ENCODE peak calls at places on chromosome 20, in eight cellular contexts. W, P, C, B, Z, R, J and U are unnamed samples.

GRCh38 chr20:1440024-1440423 is 26.6 kb downstream of the NSFL1C start:
- DNase-seq in B (no peak), W (peak; percentile 16), R (no peak), Z (peak; percentile 60), P (peak; percentile 51), J (no peak), C (peak; percentile 85), U (no peak)

GRCh38 chr20:2865630-2866029 is 7.7 kb upstream of the PTPRA start:
- DNase-seq in R (no peak), Z (no peak), C (peak; percentile 68), W (no peak), B (no peak), J (no peak), P (no peak), U (no peak)

GRCh38 chr20:36465109-36466080 is 75.9 kb upstream of the MYL9 start:
- DNase-seq in R (peak; percentile 68), W (peak; percentile 55), Z (peak; percentile 53), P (peak; percentile 97), J (peak; percentile 89), B (peak; percentile 86), C (peak; percentile 59), U (peak; percentile 96)

GRCh38 chr20:60242836-60243520 is 284.8 kb downstream of the CDH26 start:
- DNase-seq in Z (no peak), J (peak; percentile 53), R (no peak), B (peak; percentile 66), P (peak; percentile 62), W (no peak), C (no peak), U (no peak)

GRCh38 chr20:24131684-24132083 is 143.1 kb upstream of the GGTLC1 start:
- DNase-seq in C (no peak), J (no peak), R (no peak), P (no peak), W (no peak), Z (no peak), B (no peak), U (no peak)

GRCh38 chr20:8557711-8558110 is 425.6 kb downstream of the PLCB1 start:
- DNase-seq in C (no peak), P (peak; percentile 50), B (peak; percentile 13), Z (no peak), R (no peak), J (peak; percentile 68), W (peak; percentile 51), U (no peak)

GRCh38 chr20:23920936-23921335 is 41.4 kb upstream of the CST5 start:
- DNase-seq in B (no peak), P (peak; percentile 52), J (no peak), C (no peak), Z (no peak), R (no peak), W (no peak), U (peak; percentile 52)

GRCh38 chr20:39480644-39481043 is 518.5 kb downstream of the DHX35 start:
- DNase-seq in P (no peak), C (no peak), Z (no peak), R (no peak), B (no peak), W (no peak), J (no peak), U (no peak)

GRCh38 chr20:8306916-8307315 is 174.8 kb downstream of the PLCB1 start:
- DNase-seq in R (no peak), J (no peak), W (no peak), C (no peak), P (no peak), B (no peak), Z (peak; percentile 52), U (no peak)

GRCh38 chr20:51966296-51966971 is 164.1 kb upstream of the SALL4 start:
- DNase-seq in B (peak; percentile 76), Z (peak; percentile 83), C (peak; percentile 95), W (peak; percentile 84), J (peak; percentile 55), R (no peak), P (peak; percentile 79), U (peak; percentile 55)

GRCh38 chr20:8946036-8946926 is 122.6 kb upstream of the PLCB4 start:
- DNase-seq in J (no peak), R (no peak), Z (peak; percentile 53), W (no peak), C (no peak), B (no peak), P (no peak), U (peak; percentile 15)

GRCh38 chr20:19947611-19948264 is 69.4 kb upstream of the NAA20 start:
- DNase-seq in B (peak; percentile 75), P (peak; percentile 35), Z (no peak), W (peak; percentile 76), J (peak; percentile 83), R (no peak), C (peak; percentile 50), U (no peak)

GRCh38 chr20:31845300-31845863 is at the start of gene FOXS1:
- DNase-seq in Z (peak; percentile 79), W (peak; percentile 18), J (no peak), P (no peak), C (peak; percentile 60), B (peak; percentile 51), R (peak; percentile 95), U (no peak)
- H3K4me3 ChIP-seq in Z (no peak within 1 kb of the TSS), W (no peak within 1 kb of the TSS), J (no peak within 1 kb of the TSS), P (no peak within 1 kb of the TSS), C (no peak within 1 kb of the TSS), B (peak within 1 kb of the TSS; percentile 46), R (peak within 1 kb of the TSS; percentile 62), U (no peak within 1 kb of the TSS)

GRCh38 chr20:48926267-48926666 is 4.8 kb downstream of the ARFGEF2 start:
- DNase-seq in W (no peak), R (no peak), Z (no peak), B (no peak), C (no peak), P (no peak), J (no peak), U (no peak)
- H3K27me3 ChIP-seq in W (no peaks in the 10 kb centered on the region), R (no peaks in the 10 kb centered on the region), Z (no peaks in the 10 kb centered on the region), B (no peaks in the 10 kb centered on the region), C (no peaks in the 10 kb centered on the region), P (no peaks in the 10 kb centered on the region), J (no peaks in the 10 kb centered on the region), U (no peaks in the 10 kb centered on the region)

DNA sequence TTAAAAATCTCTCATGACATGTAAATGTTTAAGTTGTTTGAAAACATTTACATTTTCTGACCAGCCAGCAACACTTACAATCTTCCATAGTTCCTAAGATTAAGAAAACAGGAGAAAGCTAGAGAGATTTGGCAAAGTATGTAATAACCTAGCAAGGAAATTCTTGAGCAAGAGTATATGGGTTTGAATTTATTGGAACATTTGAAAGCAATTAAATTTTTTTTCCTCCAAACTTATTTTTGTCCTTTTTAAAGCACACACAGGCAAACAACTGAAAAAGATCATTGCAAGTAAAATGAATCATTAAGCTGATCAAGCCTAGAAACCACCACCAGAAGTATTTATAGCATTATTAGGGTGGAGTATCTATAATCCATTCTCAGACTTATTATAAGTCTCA is 20.1 kb upstream of the ZNF217 start:
- DNase-seq in R (no peak), C (no peak), B (no peak), Z (no peak), J (no peak), W (no peak), P (peak; percentile 43), U (no peak)
- H3K4me3 ChIP-seq in R (no peak overlapping the region), C (no peak overlapping the region), B (no peak overlapping the region), Z (no peak overlapping the region), J (no peak overlapping the region), W (no peak overlapping the region), P (no peak overlapping the region), U (no peak overlapping the region)

GRCh38 chr20:21499641-21500040 is 14.2 kb downstream of the NKX2-2 start:
- DNase-seq in P (no peak), J (no peak), W (no peak), Z (no peak), B (no peak), C (no peak), R (no peak), U (no peak)

GRCh38 chr20:21500599-21500998 is 13.3 kb downstream of the NKX2-2 start:
- DNase-seq in W (no peak), P (no peak), Z (no peak), C (no peak), R (no peak), B (no peak), J (no peak), U (no peak)

GRCh38 chr20:21501184-21501583 is 12.7 kb downstream of the NKX2-2 start:
- DNase-seq in C (no peak), P (no peak), W (no peak), J (no peak), Z (no peak), B (no peak), R (no peak), U (no peak)

GRCh38 chr20:21496452-21496851 is 17.4 kb downstream of the NKX2-2 start:
- DNase-seq in B (no peak), R (no peak), P (no peak), J (peak; percentile 60), W (no peak), Z (no peak), C (no peak), U (no peak)

DNA sequence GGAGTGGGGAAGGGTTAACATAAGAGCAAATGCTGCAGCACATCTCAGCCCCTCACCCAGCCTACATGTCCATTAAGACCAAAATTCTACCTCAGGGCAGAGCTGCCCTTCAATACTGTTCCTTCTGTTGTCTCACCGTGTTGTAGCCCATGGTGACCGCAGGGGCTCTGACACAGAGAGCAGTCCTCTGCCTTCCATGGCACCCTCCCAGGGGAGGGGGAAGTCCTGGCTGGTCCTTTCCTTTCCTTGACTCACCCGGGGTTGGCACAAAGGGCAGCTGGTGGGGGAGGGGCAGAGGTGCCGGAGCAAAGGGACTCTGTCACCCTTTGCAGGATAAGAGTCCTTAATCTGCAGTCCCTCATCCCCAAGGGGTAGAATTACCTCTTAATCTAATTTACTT is 15.2 kb downstream of the NKX2-2 start:
- DNase-seq in Z (no peak), B (no peak), R (no peak), W (no peak), J (no peak), P (no peak), C (no peak), U (peak; percentile 22)
- H3K27me3 ChIP-seq in Z (peaks cover 9% of the 10 kb centered on the region), B (no peaks in the 10 kb centered on the region), R (peaks cover 41% of the 10 kb centered on the region), W (peaks cover 26% of the 10 kb centered on the region), J (no peaks in the 10 kb centered on the region), P (peaks cover 41% of the 10 kb centered on the region), C (peaks cover 2% of the 10 kb centered on the region), U (no peaks in the 10 kb centered on the region)

GRCh38 chr20:40681684-40682083 is 7.4 kb downstream of the MAFB start:
- DNase-seq in W (no peak), B (no peak), R (no peak), P (no peak), C (peak; percentile 9), J (no peak), Z (no peak), U (no peak)

GRCh38 chr20:40683221-40683893 is 5.7 kb downstream of the MAFB start:
- DNase-seq in R (peak; percentile 80), J (peak; percentile 24), C (peak; percentile 65), Z (peak; percentile 67), B (peak; percentile 33), W (peak; percentile 55), P (peak; percentile 94), U (no peak)

GRCh38 chr20:40685349-40685748 is 3.7 kb downstream of the MAFB start:
- DNase-seq in R (peak; percentile 60), W (no peak), J (no peak), Z (no peak), P (no peak), B (no peak), C (peak; percentile 6), U (no peak)

GRCh38 chr20:40682104-40683045 is 6.7 kb downstream of the MAFB start:
- DNase-seq in W (peak; percentile 67), R (peak; percentile 75), Z (peak; percentile 47), J (no peak), P (peak; percentile 61), B (no peak), C (peak; percentile 54), U (no peak)

DNA sequence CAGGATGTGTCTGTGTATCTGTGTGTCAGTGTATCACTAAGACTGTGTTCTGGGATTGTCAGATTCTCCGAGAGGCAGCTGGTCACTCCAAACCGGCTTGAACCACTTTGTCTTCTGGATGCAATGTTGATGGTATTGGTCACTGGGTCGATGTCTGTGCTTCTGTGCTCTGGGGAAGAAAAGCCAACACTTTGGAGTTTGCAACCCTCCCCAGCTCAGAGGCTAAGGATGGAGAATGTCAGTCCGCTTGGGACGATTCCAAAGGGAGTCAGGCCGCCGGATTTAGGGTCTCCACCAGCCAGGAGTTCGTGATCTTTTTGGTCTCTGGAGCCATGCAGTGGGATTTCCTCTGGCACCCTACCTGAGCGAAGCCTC is 5.2 kb downstream of the MAFB start:
- DNase-seq in B (no peak), P (peak; percentile 62), J (no peak), C (peak; percentile 9), R (no peak), W (no peak), Z (no peak), U (no peak)
- H3K4me3 ChIP-seq in B (no peak overlapping the region), P (peak overlapping the region; percentile 70), J (no peak overlapping the region), C (peak overlapping the region; percentile 61), R (peak overlapping the region; percentile 49), W (no peak overlapping the region), Z (peak overlapping the region; percentile 49), U (no peak overlapping the region)